ENCODE peak calls at places on chromosomes 7 and 10, in six cellular contexts. N is astrocyte of the spinal cord, R is heart left ventricle, G is bronchial epithelial cell, I is upper lobe of left lung, V is psoas muscle. S is an unnamed sample.

GRCh38 chr7:59986-60675 is 132.2 kb upstream of the FAM20C start:
- DNase-seq in G (no peak), I (peak), R (no peak), V (peak), N (no peak), S (no peak)

GRCh38 chr7:1916621-1916970 is 246.5 kb downstream of the ELFN1 start:
- DNase-seq in G (no peak), R (no peak), N (no peak), I (no peak), V (peak), S (no peak)

GRCh38 chr10:123103944-123104343 is 31.8 kb upstream of the HMX3 start:
- DNase-seq in G (peak), V (no peak), N (no peak), R (no peak), I (no peak), S (no peak)

GRCh38 chr7:83468251-83468739 is 180.6 kb downstream of the SEMA3E start:
- DNase-seq in V (peak), N (peak), G (peak), R (peak), I (peak), S (peak)

GRCh38 chr7:158842486-158842885 is 13.2 kb upstream of the ESYT2 start:
- DNase-seq in I (no peak), N (no peak), V (no peak), R (no peak), G (no peak), S (no peak)

GRCh38 chr7:158315881-158316280 is 271.7 kb downstream of the PTPRN2 start:
- DNase-seq in G (no peak), N (no peak), R (no peak), V (no peak), I (no peak), S (no peak)

GRCh38 chr7:50266893-50267386 is 37.6 kb upstream of the IKZF1 start:
- DNase-seq in N (no peak), V (peak), R (no peak), G (no peak), I (peak), S (no peak)

GRCh38 chr10:102312683-102313082 is 67.4 kb downstream of the GBF1 start:
- DNase-seq in R (no peak), N (peak), V (no peak), I (no peak), G (peak), S (no peak)

GRCh38 chr7:41162612-41163011 is 540.3 kb downstream of the INHBA start:
- DNase-seq in V (no peak), R (no peak), N (peak), G (peak), I (no peak), S (no peak)
- TF ChIP-seq CTCF in V (no peak), R (no peak), N (no peak), G (no peak), I (no peak), S (no peak)

GRCh38 chr7:12620371-12620770 is 49.9 kb downstream of the SCIN start:
- DNase-seq in I (no peak), R (no peak), G (peak), V (no peak), N (no peak), S (peak)

GRCh38 chr7:12623223-12623622 is 52.7 kb downstream of the SCIN start:
- DNase-seq in N (no peak), I (no peak), R (no peak), G (no peak), V (no peak), S (no peak)

GRCh38 chr7:12625836-12626235 is 55.3 kb downstream of the SCIN start:
- DNase-seq in I (no peak), N (no peak), R (no peak), G (no peak), V (no peak), S (no peak)

GRCh38 chr7:12619461-12620069 is 49.0 kb downstream of the SCIN start:
- DNase-seq in R (no peak), N (no peak), I (no peak), V (no peak), G (no peak), S (no peak)

DNA sequence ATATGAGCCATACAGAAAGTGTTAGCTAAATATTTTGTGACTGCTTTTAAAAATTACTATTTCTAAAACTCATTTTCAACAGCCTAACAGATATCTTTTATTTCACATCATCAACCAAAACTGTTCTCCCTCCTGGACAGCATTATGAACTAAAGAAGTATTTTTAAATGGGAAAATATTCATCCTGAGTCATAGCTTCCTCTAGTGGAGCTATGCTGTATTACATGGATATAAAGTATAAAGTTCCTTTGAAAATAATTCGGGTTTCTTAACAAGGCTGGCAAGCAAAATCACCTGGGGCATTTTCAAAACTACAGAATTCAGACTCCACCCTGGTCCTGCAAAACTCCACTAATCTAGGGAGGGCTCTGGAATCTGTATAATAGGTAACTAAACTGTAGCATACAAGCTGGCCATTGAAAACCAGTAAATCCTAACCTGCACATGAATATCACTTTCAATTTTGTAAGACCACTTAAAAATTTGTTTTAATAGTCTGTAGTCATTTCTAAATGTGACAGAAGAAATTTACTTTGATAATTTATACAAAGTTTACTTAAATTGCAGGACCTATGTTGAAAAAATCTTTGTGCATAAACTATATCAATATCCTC is 53.5 kb downstream of the SCIN start:
- DNase-seq in I (no peak), V (no peak), G (peak), N (peak), R (no peak), S (peak)
- H3K4me3 ChIP-seq in I (no peak), V (no peak), G (no peak), N (no peak), R (no peak), S (no peak)

GRCh38 chr10:126160971-126161630 is 227.2 kb downstream of the ADAM12 start:
- DNase-seq in N (peak), G (no peak), V (no peak), I (no peak), R (no peak), S (peak)
- TF ChIP-seq CTCF in N (peak), G (no peak), V (no peak), I (no peak), R (no peak), S (peak)

GRCh38 chr10:30420266-30420665 is 13.7 kb upstream of the MAP3K8 start:
- DNase-seq in N (no peak), I (no peak), G (no peak), R (no peak), V (no peak), S (no peak)
- H3K4me3 ChIP-seq in N (no peak), I (no peak), G (no peak), R (no peak), V (no peak), S (no peak)

DNA sequence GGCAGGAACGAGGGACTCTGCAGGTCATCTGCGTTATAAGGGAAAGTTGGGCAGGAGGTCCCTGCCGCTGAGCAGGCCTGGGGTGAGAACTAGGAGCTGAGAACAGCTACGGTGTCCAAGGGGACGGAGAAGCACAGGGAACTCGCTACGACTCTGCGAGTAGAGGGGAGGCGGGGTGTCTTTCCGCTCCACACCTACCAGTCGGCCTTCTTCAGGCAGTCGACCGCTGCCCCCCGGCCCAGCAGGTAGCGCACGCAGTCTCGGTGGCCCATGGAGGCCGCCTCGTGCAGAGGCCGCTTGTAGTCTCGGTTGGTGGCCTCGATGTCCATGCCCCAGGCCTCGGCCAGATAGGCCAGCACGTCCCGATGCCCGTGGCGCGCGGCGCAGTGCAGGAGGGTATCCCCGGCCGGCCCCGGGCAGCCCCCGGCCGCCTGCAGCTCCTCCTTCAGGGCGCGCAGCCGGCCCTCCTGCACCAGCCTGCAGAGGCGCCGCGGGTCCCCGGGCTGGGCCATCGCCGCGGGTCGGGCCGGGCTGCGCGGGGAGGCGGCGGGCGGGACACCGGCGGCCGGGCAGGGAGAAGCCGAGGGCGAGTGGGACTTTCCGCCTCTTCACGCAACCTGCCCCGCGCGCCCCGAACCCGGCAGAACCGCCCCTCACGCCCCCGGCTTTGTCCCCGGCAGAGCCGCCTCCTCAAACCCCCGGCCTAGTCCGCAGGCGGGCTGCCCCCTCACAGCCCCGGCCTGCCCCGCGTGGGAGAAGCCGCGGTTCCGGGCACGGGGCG is 660 bp downstream of the ANKRD16 start:
- DNase-seq in N (peak), R (peak), V (peak), G (peak), I (peak), S (no peak)
- TF ChIP-seq CTCF in N (no peak), R (no peak), V (no peak), G (no peak), I (no peak), S (no peak)

DNA sequence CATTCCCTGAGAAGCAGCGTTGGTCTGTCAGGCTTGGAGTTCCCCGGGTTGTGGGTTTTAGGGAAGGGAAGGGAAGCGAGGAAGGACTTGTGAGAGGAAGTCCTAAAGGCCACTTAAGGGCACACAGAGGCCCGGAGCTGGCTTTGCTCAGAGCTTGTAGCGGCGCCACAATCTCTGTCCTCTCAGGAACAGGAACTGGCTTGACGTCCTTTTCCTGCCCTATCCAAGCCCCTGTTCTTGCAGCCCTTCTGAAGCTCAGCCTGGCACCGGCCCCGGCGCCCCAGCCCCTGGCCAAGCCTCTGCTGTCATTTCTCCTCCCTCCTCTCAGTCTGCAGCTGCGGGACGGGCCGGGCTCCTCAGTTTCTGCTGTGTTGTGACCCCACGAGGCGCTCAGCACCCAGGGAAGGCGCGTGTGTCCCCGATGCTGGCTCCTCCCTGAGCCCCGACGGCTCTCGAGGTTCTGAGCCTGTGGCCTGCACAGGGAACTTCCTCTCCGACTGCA is at the start of gene GIMAP8:
- DNase-seq in V (peak), N (no peak), G (no peak), R (peak), I (peak), S (no peak)
- H3K4me3 ChIP-seq in V (peak), N (no peak), G (no peak), R (peak), I (peak), S (no peak)

DNA sequence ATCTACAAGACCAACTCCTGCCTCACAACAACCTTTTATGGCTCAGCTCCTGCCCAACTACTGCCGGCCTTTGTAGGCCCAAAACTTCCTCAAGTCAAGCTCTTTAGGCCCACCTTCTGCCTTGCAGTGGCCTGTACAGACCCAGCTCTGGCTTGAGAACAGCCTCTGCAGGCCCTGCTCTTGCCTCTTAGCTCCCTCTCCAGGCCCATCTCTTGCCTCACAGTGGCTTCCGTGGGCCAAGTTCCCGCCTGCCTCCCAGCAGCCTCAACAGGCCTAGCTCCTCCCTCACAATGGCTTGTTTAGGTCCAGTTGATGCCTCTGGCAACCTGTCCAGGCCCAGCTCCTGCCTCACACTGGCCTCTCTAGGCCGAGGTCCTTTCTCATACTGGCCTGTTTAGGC is 32.4 kb upstream of the VKORC1L1 start:
- DNase-seq in R (no peak), I (peak), G (no peak), N (no peak), V (no peak), S (no peak)
- TF ChIP-seq CTCF in R (no peak), I (no peak), G (no peak), N (no peak), V (no peak), S (no peak)